ENCODE peak calls at places on chromosomes 16 and 17, in seven cellular contexts. H is osteoblast, R is esophagus squamous epithelium, F is PC-9, B is tibial artery, U is cardiac muscle cell, N is uterus. T is an unnamed sample. For H3K4me1, the result is how much of the 10 kb centered on the place peaks cover.

GRCh38 chr16:28845173-28846079 is 722 bp downstream of the TUFM start:
- DNase-seq in B (no peak), N (no peak), R (no peak), U (peak), F (peak), H (peak), T (peak)

GRCh38 chr16:55077231-55077630 is 146.6 kb downstream of the IRX5 start:
- DNase-seq in N (no peak), R (no peak), F (no peak), B (no peak), H (no peak), U (no peak), T (no peak)

GRCh38 chr16:57001026-57001669 is 11.8 kb downstream of the NLRC5 start:
- DNase-seq in N (no peak), F (no peak), U (no peak), R (no peak), B (no peak), H (no peak), T (no peak)

GRCh38 chr17:40313660-40314556 is 4.9 kb downstream of the RARA start:
- DNase-seq in F (no peak), B (peak), H (peak), R (no peak), U (no peak), N (peak), T (no peak)

GRCh38 chr16:47694543-47694942 is 233.4 kb downstream of the PHKB start:
- DNase-seq in R (no peak), U (no peak), B (no peak), F (no peak), N (no peak), H (no peak), T (no peak)

GRCh38 chr17:55210292-55210691 is 54.5 kb upstream of the HLF start:
- DNase-seq in U (no peak), R (no peak), F (no peak), H (no peak), B (no peak), N (no peak), T (no peak)

GRCh38 chr17:38578229-38578628 is 27.5 kb downstream of the SRCIN1 start:
- DNase-seq in F (no peak), R (no peak), H (no peak), N (no peak), U (no peak), B (no peak), T (no peak)

GRCh38 chr16:53415504-53415903 is 18.8 kb upstream of the RBL2 start:
- DNase-seq in U (peak), B (no peak), N (no peak), R (no peak), F (peak), H (no peak), T (no peak)

GRCh38 chr16:81548901-81549546 is 104.4 kb downstream of the CMIP start:
- DNase-seq in R (no peak), B (no peak), H (no peak), N (no peak), F (no peak), U (no peak), T (no peak)

GRCh38 chr17:78708510-78708973 is 73.5 kb downstream of the CYTH1 start:
- DNase-seq in R (no peak), U (peak), N (peak), F (peak), B (peak), H (peak), T (peak)

GRCh38 chr17:67733371-67733770 is 15.6 kb downstream of the NOL11 start:
- DNase-seq in F (no peak), N (no peak), H (no peak), U (no peak), B (no peak), R (no peak), T (no peak)

GRCh38 chr16:30619207-30619606 is 9.0 kb upstream of the ZNF689 start:
- DNase-seq in N (no peak), U (no peak), H (no peak), R (no peak), B (no peak), F (no peak), T (no peak)

GRCh38 chr17:19501219-19501618 is 32.4 kb upstream of the SLC47A1 start:
- DNase-seq in F (no peak), N (no peak), R (no peak), H (no peak), B (peak), U (no peak), T (no peak)

GRCh38 chr17:19508327-19508867 is 25.3 kb upstream of the SLC47A1 start:
- DNase-seq in R (no peak), B (peak), H (no peak), F (no peak), U (no peak), N (peak), T (peak)

GRCh38 chr17:19497616-19498015 is 36.0 kb upstream of the SLC47A1 start:
- DNase-seq in U (no peak), H (no peak), N (no peak), B (no peak), F (no peak), R (no peak), T (no peak)

GRCh38 chr17:19507673-19508326 is 25.9 kb upstream of the SLC47A1 start:
- DNase-seq in U (peak), B (peak), N (peak), F (peak), H (peak), R (no peak), T (peak)

DNA sequence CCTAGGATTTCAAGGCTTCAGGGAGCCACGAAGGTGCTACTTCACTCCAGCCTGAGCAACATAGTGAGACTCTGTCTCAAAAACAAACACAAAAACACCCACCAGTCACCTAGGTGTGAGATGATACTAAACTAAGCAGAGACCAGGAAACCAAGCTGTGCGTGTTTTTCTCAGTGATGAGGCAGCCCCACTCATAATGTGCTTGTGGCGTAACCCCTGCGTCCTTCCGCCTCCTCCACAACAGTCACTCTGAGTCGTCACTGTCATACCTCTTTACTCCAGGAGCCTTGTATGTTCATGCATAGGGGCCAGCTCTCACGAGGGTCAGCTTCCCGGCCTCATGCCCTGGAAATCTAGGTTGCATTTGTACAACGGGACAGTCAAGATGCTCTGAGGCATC is 31.1 kb upstream of the SLC47A1 start:
- DNase-seq in B (peak), U (no peak), H (no peak), R (no peak), N (no peak), F (no peak), T (no peak)
- TF ChIP-seq CTCF in B (no peak), U (no peak), H (no peak), R (no peak), N (no peak), F (no peak), T (no peak)

DNA sequence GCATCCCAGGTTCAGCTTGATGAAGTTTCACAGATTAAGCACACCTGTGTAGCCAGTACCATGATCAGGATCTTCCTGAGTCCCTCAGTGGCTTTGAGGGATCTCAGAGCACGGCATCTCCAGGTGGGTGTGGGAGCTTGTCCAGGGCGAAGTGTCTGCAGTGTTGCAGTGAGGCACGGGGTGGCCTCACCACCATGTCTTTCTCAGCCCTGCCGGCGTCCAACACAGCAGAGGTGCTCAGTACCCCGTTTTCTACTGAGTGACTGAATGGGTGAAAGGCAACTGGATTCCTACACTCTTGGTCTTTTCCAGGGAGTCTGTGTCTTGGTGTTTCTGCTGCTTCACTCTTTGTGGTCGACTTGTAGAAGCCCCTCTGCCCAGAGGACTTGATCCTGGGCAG is 63.7 kb downstream of the MPRIP start:
- DNase-seq in R (no peak), U (no peak), H (no peak), N (no peak), F (no peak), B (no peak), T (no peak)
- H3K4me1 ChIP-seq in R (half or more), U (half or more), H (under half), N (under half), F (half or more), B (half or more), T (half or more)

DNA sequence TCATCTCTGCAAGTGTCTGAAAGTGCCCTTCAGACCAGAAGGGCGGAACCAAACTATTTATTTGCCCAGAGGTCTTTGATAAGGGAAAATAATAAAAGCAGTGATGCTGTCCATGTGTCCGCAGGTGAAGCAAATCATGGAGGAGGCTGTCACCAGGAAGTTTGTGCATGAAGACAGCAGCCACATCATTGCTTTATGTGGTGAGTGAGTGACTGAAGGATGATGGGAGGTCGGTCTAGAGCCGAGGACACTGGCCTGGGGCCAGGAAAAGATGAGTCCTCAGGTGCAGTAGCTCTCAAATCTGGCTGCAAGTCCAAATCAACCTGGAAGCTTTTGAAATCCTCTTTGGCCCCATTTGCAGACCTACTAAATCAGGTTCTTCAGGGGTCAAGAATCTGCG is 6.1 kb downstream of the SGSM2 start:
- DNase-seq in U (no peak), H (peak), F (peak), R (no peak), B (no peak), N (no peak), T (no peak)
- H3K4me3 ChIP-seq in U (no peak), H (no peak), F (no peak), R (no peak), B (no peak), N (no peak), T (no peak)

GRCh38 chr16:51508813-51509212 is 357.7 kb upstream of the SALL1 start:
- DNase-seq in H (no peak), N (peak), F (no peak), B (no peak), R (no peak), U (no peak), T (no peak)

GRCh38 chr16:51507286-51507685 is 356.2 kb upstream of the SALL1 start:
- DNase-seq in B (no peak), N (no peak), F (no peak), R (no peak), U (no peak), H (no peak), T (no peak)

GRCh38 chr16:51510416-51510815 is 359.3 kb upstream of the SALL1 start:
- DNase-seq in B (no peak), H (no peak), U (no peak), F (no peak), R (no peak), N (no peak), T (no peak)

GRCh38 chr16:51509336-51509735 is 358.3 kb upstream of the SALL1 start:
- DNase-seq in F (no peak), R (no peak), N (no peak), H (no peak), B (no peak), U (no peak), T (no peak)
- TF ChIP-seq CTCF in F (no peak), R (no peak), N (no peak), H (no peak), B (no peak), U (no peak), T (no peak)